ENCODE peak calls at places on chromosomes 13 and 19, in seven cellular contexts. N is GM23338, G is uterus, B is A172, P is renal cortical epithelial cell, V is NCI-H774, J is EL. Y is an unnamed sample.

GRCh38 chr19:48475369-48476068 is 6.3 kb downstream of the CYTH2 start:
- DNase-seq in N (no peak), G (no peak), B (no peak), P (no peak), V (no peak), J (no peak), Y (no peak)

GRCh38 chr19:13150919-13151604 is 851 bp downstream of the IER2 start:
- DNase-seq in N (no peak), G (peak; percentile 57), B (no peak), P (no peak), V (no peak), J (peak; percentile 22), Y (no peak)

GRCh38 chr19:54431255-54431838 is 16.1 kb downstream of the TTYH1 start:
- DNase-seq in N (no peak), G (no peak), B (peak; percentile 55), P (peak; percentile 68), V (peak; percentile 25), J (no peak), Y (peak; percentile 93)

GRCh38 chr19:33712268-33712667 is 84.4 kb upstream of the KCTD15 start:
- DNase-seq in N (no peak), G (no peak), B (no peak), P (no peak), V (no peak), J (no peak), Y (no peak)

GRCh38 chr19:33674575-33675367 is 53.0 kb downstream of the CHST8 start:
- DNase-seq in N (no peak), G (no peak), B (no peak), P (no peak), V (no peak), J (no peak), Y (no peak)

GRCh38 chr19:7924651-7925170 is 1.2 kb downstream of the CTXN1 start:
- DNase-seq in N (peak; percentile 58), G (no peak), B (no peak), P (no peak), V (no peak), J (no peak), Y (no peak)

GRCh38 chr13:99261040-99261439 is 2.9 kb upstream of the GPR18 start:
- DNase-seq in N (no peak), G (no peak), B (no peak), P (no peak), V (no peak), J (no peak), Y (no peak)

GRCh38 chr13:23547000-23547590 is 23.1 kb upstream of the TNFRSF19 start:
- DNase-seq in N (peak; percentile 69), G (peak; percentile 40), B (peak; percentile 1), P (peak; percentile 16), V (no peak), J (peak; percentile 32), Y (peak; percentile 14)

GRCh38 chr13:99434258-99434788 is 66.9 kb upstream of the TM9SF2 start:
- DNase-seq in N (peak; percentile 73), G (no peak), B (no peak), P (no peak), V (no peak), J (no peak), Y (no peak)

GRCh38 chr19:34508540-34508939 is 27.0 kb downstream of the WTIP start:
- DNase-seq in N (peak; percentile 22), G (no peak), B (no peak), P (no peak), V (no peak), J (peak; percentile 48), Y (no peak)

GRCh38 chr19:5489511-5489910 is 34.3 kb downstream of the ZNRF4 start:
- DNase-seq in N (no peak), G (no peak), B (no peak), P (no peak), V (no peak), J (no peak), Y (no peak)

GRCh38 chr13:45372189-45373115 is 31.5 kb upstream of the TPT1 start:
- DNase-seq in N (no peak), G (no peak), B (no peak), P (no peak), V (no peak), J (no peak), Y (no peak)

GRCh38 chr19:10091370-10091687 is 5.2 kb downstream of the SHFL start:
- DNase-seq in N (no peak), G (no peak), B (no peak), P (no peak), V (no peak), J (no peak), Y (no peak)

GRCh38 chr19:55340144-55340783 is 588 bp downstream of the KMT5C start:
- DNase-seq in N (no peak), G (no peak), B (no peak), P (no peak), V (no peak), J (no peak), Y (no peak)

GRCh38 chr13:110272651-110273050 is 34.3 kb downstream of the COL4A1 start:
- DNase-seq in N (no peak), G (no peak), B (no peak), P (no peak), V (no peak), J (no peak), Y (no peak)

GRCh38 chr13:110471833-110472162 is 89.7 kb downstream of the RAB20 start:
- DNase-seq in N (no peak), G (no peak), B (peak; percentile 46), P (peak; percentile 68), V (no peak), J (peak; percentile 27), Y (peak; percentile 90)

GRCh38 chr13:35470671-35471465 is 5.6 kb downstream of the MAB21L1 start:
- DNase-seq in N (peak; percentile 87), G (peak; percentile 49), B (no peak), P (peak; percentile 8), V (no peak), J (peak; percentile 80), Y (peak; percentile 6)